ENCODE peak calls at places on chromosomes 3 and 15, in nine cellular contexts. One of them, this sample, is unnamed.

GRCh38 chr3:88033806-88034205 is 25.0 kb downstream of the CGGBP1 start:
- DNase-seq in astrocyte of the hippocampus: no peak
- DNase-seq in aorta: no peak
- DNase-seq in stimulated activated CD4-positive, alpha-beta T cell treated with anti-CD3 and anti-CD28 coated beads, Interleukin-1b, Interleukin-23, amount 100 ng/mL, for 1 hour: no peak
- DNase-seq in activated CD4-positive, alpha-beta T cell treated with anti-CD3 and anti-CD28 coated beads for 1 hour: no peak
- DNase-seq in NCI-H1092 treated with DMSO at 0.1 percent for 48 hours: no peak
- DNase-seq in lower lobe of right lung: no peak
- DNase-seq in Daoy: no peak
- DNase-seq in T follicular helper cell: no peak
- DNase-seq in this sample: no peak

GRCh38 chr15:27679621-27680521 is 419.2 kb downstream of the OCA2 start:
- DNase-seq in T follicular helper cell: no peak
- DNase-seq in lower lobe of right lung: no peak
- DNase-seq in aorta: no peak
- DNase-seq in NCI-H1092 treated with DMSO at 0.1 percent for 48 hours: peak; percentile 96
- DNase-seq in Daoy: no peak
- DNase-seq in astrocyte of the hippocampus: peak; percentile 81
- DNase-seq in stimulated activated CD4-positive, alpha-beta T cell treated with anti-CD3 and anti-CD28 coated beads, Interleukin-1b, Interleukin-23, amount 100 ng/mL, for 1 hour: no peak
- DNase-seq in activated CD4-positive, alpha-beta T cell treated with anti-CD3 and anti-CD28 coated beads for 1 hour: no peak
- DNase-seq in this sample: no peak

GRCh38 chr3:10189557-10190374 is 25.0 kb downstream of the IRAK2 start:
- DNase-seq in Daoy: peak; percentile 76
- DNase-seq in lower lobe of right lung: peak; percentile 90
- DNase-seq in stimulated activated CD4-positive, alpha-beta T cell treated with anti-CD3 and anti-CD28 coated beads, Interleukin-1b, Interleukin-23, amount 100 ng/mL, for 1 hour: no peak
- DNase-seq in activated CD4-positive, alpha-beta T cell treated with anti-CD3 and anti-CD28 coated beads for 1 hour: peak; percentile 28
- DNase-seq in T follicular helper cell: no peak
- DNase-seq in astrocyte of the hippocampus: no peak
- DNase-seq in NCI-H1092 treated with DMSO at 0.1 percent for 48 hours: no peak
- DNase-seq in aorta: peak; percentile 98
- DNase-seq in this sample: no peak

GRCh38 chr15:100918034-100918689 is 995 bp upstream of the LRRK1 start:
- DNase-seq in aorta: peak; percentile 88
- DNase-seq in astrocyte of the hippocampus: peak; percentile 83
- DNase-seq in lower lobe of right lung: peak; percentile 92
- DNase-seq in stimulated activated CD4-positive, alpha-beta T cell treated with anti-CD3 and anti-CD28 coated beads, Interleukin-1b, Interleukin-23, amount 100 ng/mL, for 1 hour: peak; percentile 58
- DNase-seq in activated CD4-positive, alpha-beta T cell treated with anti-CD3 and anti-CD28 coated beads for 1 hour: peak; percentile 55
- DNase-seq in T follicular helper cell: peak; percentile 34
- DNase-seq in Daoy: peak; percentile 79
- DNase-seq in NCI-H1092 treated with DMSO at 0.1 percent for 48 hours: peak; percentile 19
- DNase-seq in this sample: peak; percentile 78

GRCh38 chr3:72678892-72679291 is 169.4 kb downstream of the SHQ1 start:
- DNase-seq in astrocyte of the hippocampus: peak; percentile 54
- DNase-seq in T follicular helper cell: no peak
- DNase-seq in Daoy: peak; percentile 48
- DNase-seq in stimulated activated CD4-positive, alpha-beta T cell treated with anti-CD3 and anti-CD28 coated beads, Interleukin-1b, Interleukin-23, amount 100 ng/mL, for 1 hour: no peak
- DNase-seq in lower lobe of right lung: no peak
- DNase-seq in activated CD4-positive, alpha-beta T cell treated with anti-CD3 and anti-CD28 coated beads for 1 hour: no peak
- DNase-seq in NCI-H1092 treated with DMSO at 0.1 percent for 48 hours: no peak
- DNase-seq in aorta: no peak
- DNase-seq in this sample: no peak

GRCh38 chr3:112377418-112378071 is 44.6 kb downstream of the CD200 start:
- DNase-seq in stimulated activated CD4-positive, alpha-beta T cell treated with anti-CD3 and anti-CD28 coated beads, Interleukin-1b, Interleukin-23, amount 100 ng/mL, for 1 hour: no peak
- DNase-seq in lower lobe of right lung: no peak
- DNase-seq in NCI-H1092 treated with DMSO at 0.1 percent for 48 hours: no peak
- DNase-seq in T follicular helper cell: no peak
- DNase-seq in aorta: no peak
- DNase-seq in activated CD4-positive, alpha-beta T cell treated with anti-CD3 and anti-CD28 coated beads for 1 hour: no peak
- DNase-seq in astrocyte of the hippocampus: no peak
- DNase-seq in Daoy: no peak
- DNase-seq in this sample: no peak

GRCh38 chr3:152209776-152210175 is 59.0 kb upstream of the MBNL1 start:
- DNase-seq in T follicular helper cell: no peak
- DNase-seq in activated CD4-positive, alpha-beta T cell treated with anti-CD3 and anti-CD28 coated beads for 1 hour: no peak
- DNase-seq in stimulated activated CD4-positive, alpha-beta T cell treated with anti-CD3 and anti-CD28 coated beads, Interleukin-1b, Interleukin-23, amount 100 ng/mL, for 1 hour: no peak
- DNase-seq in Daoy: no peak
- DNase-seq in aorta: no peak
- DNase-seq in astrocyte of the hippocampus: no peak
- DNase-seq in NCI-H1092 treated with DMSO at 0.1 percent for 48 hours: no peak
- DNase-seq in lower lobe of right lung: no peak
- DNase-seq in this sample: no peak

GRCh38 chr15:91950631-91951384 is 97.3 kb downstream of the SLCO3A1 start:
- DNase-seq in activated CD4-positive, alpha-beta T cell treated with anti-CD3 and anti-CD28 coated beads for 1 hour: no peak
- DNase-seq in stimulated activated CD4-positive, alpha-beta T cell treated with anti-CD3 and anti-CD28 coated beads, Interleukin-1b, Interleukin-23, amount 100 ng/mL, for 1 hour: no peak
- DNase-seq in aorta: no peak
- DNase-seq in astrocyte of the hippocampus: no peak
- DNase-seq in lower lobe of right lung: no peak
- DNase-seq in Daoy: no peak
- DNase-seq in T follicular helper cell: no peak
- DNase-seq in NCI-H1092 treated with DMSO at 0.1 percent for 48 hours: no peak
- DNase-seq in this sample: no peak

GRCh38 chr15:90154861-90155626 is 46.1 kb upstream of the SEMA4B start:
- DNase-seq in Daoy: peak; percentile 94
- DNase-seq in T follicular helper cell: no peak
- DNase-seq in stimulated activated CD4-positive, alpha-beta T cell treated with anti-CD3 and anti-CD28 coated beads, Interleukin-1b, Interleukin-23, amount 100 ng/mL, for 1 hour: no peak
- DNase-seq in lower lobe of right lung: no peak
- DNase-seq in activated CD4-positive, alpha-beta T cell treated with anti-CD3 and anti-CD28 coated beads for 1 hour: no peak
- DNase-seq in astrocyte of the hippocampus: peak; percentile 80
- DNase-seq in NCI-H1092 treated with DMSO at 0.1 percent for 48 hours: no peak
- DNase-seq in aorta: no peak
- DNase-seq in this sample: no peak

GRCh38 chr15:41926184-41927056 is 32.6 kb upstream of the SPTBN5 start:
- DNase-seq in astrocyte of the hippocampus: no peak
- DNase-seq in stimulated activated CD4-positive, alpha-beta T cell treated with anti-CD3 and anti-CD28 coated beads, Interleukin-1b, Interleukin-23, amount 100 ng/mL, for 1 hour: no peak
- DNase-seq in NCI-H1092 treated with DMSO at 0.1 percent for 48 hours: no peak
- DNase-seq in aorta: no peak
- DNase-seq in T follicular helper cell: no peak
- DNase-seq in Daoy: no peak
- DNase-seq in lower lobe of right lung: no peak
- DNase-seq in activated CD4-positive, alpha-beta T cell treated with anti-CD3 and anti-CD28 coated beads for 1 hour: no peak
- DNase-seq in this sample: no peak

GRCh38 chr3:52446631-52447511 is 2.0 kb upstream of the SEMA3G start:
- DNase-seq in NCI-H1092 treated with DMSO at 0.1 percent for 48 hours: peak; percentile 18
- DNase-seq in astrocyte of the hippocampus: peak; percentile 68
- DNase-seq in lower lobe of right lung: peak; percentile 67
- DNase-seq in T follicular helper cell: peak; percentile 55
- DNase-seq in Daoy: peak; percentile 48
- DNase-seq in stimulated activated CD4-positive, alpha-beta T cell treated with anti-CD3 and anti-CD28 coated beads, Interleukin-1b, Interleukin-23, amount 100 ng/mL, for 1 hour: peak; percentile 56
- DNase-seq in aorta: no peak
- DNase-seq in activated CD4-positive, alpha-beta T cell treated with anti-CD3 and anti-CD28 coated beads for 1 hour: peak; percentile 52
- DNase-seq in this sample: peak; percentile 49